ENCODE peak calls at places on chromosomes 16 and 17, in five cellular contexts. One of them, this sample, is unnamed. For H3K4me1, the result is how much of the 10 kb centered on the place peaks cover.

GRCh38 chr16:30439720-30440348 is 5.8 kb downstream of the SEPHS2 start:
- DNase-seq in uterus: no peak
- DNase-seq in CD8-positive, alpha-beta T cell: no peak
- DNase-seq in neural progenitor cell: no peak
- DNase-seq in K562: no peak
- DNase-seq in this sample: no peak

GRCh38 chr17:37221865-37222264 is 153.9 kb upstream of the C17orf78 start:
- DNase-seq in uterus: no peak
- DNase-seq in CD8-positive, alpha-beta T cell: no peak
- DNase-seq in neural progenitor cell: no peak
- DNase-seq in K562: no peak
- DNase-seq in this sample: no peak

GRCh38 chr17:13086142-13086769 is 68.4 kb upstream of the ELAC2 start:
- DNase-seq in uterus: no peak
- DNase-seq in CD8-positive, alpha-beta T cell: no peak
- DNase-seq in neural progenitor cell: no peak
- DNase-seq in K562: no peak
- DNase-seq in this sample: no peak

GRCh38 chr16:72099377-72099818 is 5.8 kb downstream of the DHX38 start:
- DNase-seq in uterus: no peak
- DNase-seq in CD8-positive, alpha-beta T cell: no peak
- DNase-seq in neural progenitor cell: peak
- DNase-seq in K562: peak
- DNase-seq in this sample: no peak

GRCh38 chr17:55420067-55420775 is 1.4 kb downstream of the MMD start:
- DNase-seq in uterus: no peak
- DNase-seq in CD8-positive, alpha-beta T cell: peak
- DNase-seq in neural progenitor cell: no peak
- DNase-seq in K562: no peak
- DNase-seq in this sample: no peak

GRCh38 chr16:4775005-4775404 is 8.0 kb upstream of the ZNF500 start:
- DNase-seq in uterus: no peak
- DNase-seq in CD8-positive, alpha-beta T cell: no peak
- DNase-seq in neural progenitor cell: no peak
- DNase-seq in K562: no peak
- DNase-seq in this sample: no peak

GRCh38 chr16:71865173-71865863 is 18.7 kb downstream of the ZNF821 start:
- DNase-seq in uterus: no peak
- DNase-seq in CD8-positive, alpha-beta T cell: no peak
- DNase-seq in neural progenitor cell: no peak
- DNase-seq in K562: no peak
- DNase-seq in this sample: no peak

GRCh38 chr17:81563861-81564586 is 11.9 kb upstream of the FAAP100 start:
- DNase-seq in uterus: no peak
- DNase-seq in CD8-positive, alpha-beta T cell: no peak
- DNase-seq in neural progenitor cell: no peak
- DNase-seq in K562: no peak
- DNase-seq in this sample: no peak

DNA sequence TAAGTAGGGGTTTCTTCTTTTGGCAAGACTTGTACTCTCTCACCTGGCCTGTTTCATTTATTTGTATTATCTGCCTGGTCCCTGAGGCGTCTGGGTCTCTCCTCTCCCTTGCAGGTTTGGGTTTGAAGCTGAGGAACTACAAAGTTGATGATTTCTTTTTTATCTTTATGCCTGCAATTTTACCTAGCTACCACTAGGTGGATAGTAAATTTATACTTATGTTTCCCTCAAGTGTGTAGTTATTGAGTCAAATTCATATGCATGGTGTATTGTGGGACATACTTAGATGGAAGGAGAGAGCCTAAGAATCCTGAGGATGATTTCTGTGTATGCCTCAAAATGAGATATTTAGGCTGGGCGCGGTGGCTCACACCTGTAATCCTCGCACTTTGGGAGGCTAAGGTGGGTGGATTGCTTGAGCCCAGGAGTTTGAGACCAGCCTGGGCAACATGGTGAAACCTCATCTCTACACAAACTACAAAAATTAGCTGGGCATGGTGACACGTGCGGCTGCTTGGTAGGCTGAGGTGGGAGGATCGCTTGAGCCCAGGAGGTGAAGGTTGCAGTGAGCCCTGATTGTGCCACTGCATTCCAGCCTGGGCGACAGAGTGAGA is 13.6 kb downstream of the TMEM98 start:
- DNase-seq in uterus: no peak
- DNase-seq in CD8-positive, alpha-beta T cell: no peak
- DNase-seq in neural progenitor cell: no peak
- DNase-seq in K562: no peak
- DNase-seq in this sample: no peak
- TF ChIP-seq CTCF in uterus: peak
- TF ChIP-seq CTCF in CD8-positive, alpha-beta T cell: no peak
- TF ChIP-seq CTCF in neural progenitor cell: peak
- TF ChIP-seq CTCF in K562: peak
- TF ChIP-seq CTCF in this sample: no peak

GRCh38 chr16:81813648-81814047 is 34.6 kb downstream of the PLCG2 start:
- DNase-seq in uterus: no peak
- DNase-seq in CD8-positive, alpha-beta T cell: no peak
- DNase-seq in neural progenitor cell: no peak
- DNase-seq in K562: no peak
- DNase-seq in this sample: no peak

GRCh38 chr16:81809567-81809966 is 30.5 kb downstream of the PLCG2 start:
- DNase-seq in uterus: no peak
- DNase-seq in CD8-positive, alpha-beta T cell: no peak
- DNase-seq in neural progenitor cell: no peak
- DNase-seq in K562: no peak
- DNase-seq in this sample: no peak

GRCh38 chr16:81808933-81809480 is 29.9 kb downstream of the PLCG2 start:
- DNase-seq in uterus: no peak
- DNase-seq in CD8-positive, alpha-beta T cell: peak
- DNase-seq in neural progenitor cell: no peak
- DNase-seq in K562: no peak
- DNase-seq in this sample: peak

GRCh38 chr16:81810361-81810760 is 31.3 kb downstream of the PLCG2 start:
- DNase-seq in uterus: no peak
- DNase-seq in CD8-positive, alpha-beta T cell: no peak
- DNase-seq in neural progenitor cell: no peak
- DNase-seq in K562: no peak
- DNase-seq in this sample: no peak

GRCh38 chr16:81810894-81811538 is 31.9 kb downstream of the PLCG2 start:
- DNase-seq in uterus: no peak
- DNase-seq in CD8-positive, alpha-beta T cell: no peak
- DNase-seq in neural progenitor cell: no peak
- DNase-seq in K562: no peak
- DNase-seq in this sample: no peak
- H3K4me3 ChIP-seq in uterus: no peak
- H3K4me3 ChIP-seq in CD8-positive, alpha-beta T cell: no peak
- H3K4me3 ChIP-seq in neural progenitor cell: no peak
- H3K4me3 ChIP-seq in K562: no peak
- H3K4me3 ChIP-seq in this sample: no peak

DNA sequence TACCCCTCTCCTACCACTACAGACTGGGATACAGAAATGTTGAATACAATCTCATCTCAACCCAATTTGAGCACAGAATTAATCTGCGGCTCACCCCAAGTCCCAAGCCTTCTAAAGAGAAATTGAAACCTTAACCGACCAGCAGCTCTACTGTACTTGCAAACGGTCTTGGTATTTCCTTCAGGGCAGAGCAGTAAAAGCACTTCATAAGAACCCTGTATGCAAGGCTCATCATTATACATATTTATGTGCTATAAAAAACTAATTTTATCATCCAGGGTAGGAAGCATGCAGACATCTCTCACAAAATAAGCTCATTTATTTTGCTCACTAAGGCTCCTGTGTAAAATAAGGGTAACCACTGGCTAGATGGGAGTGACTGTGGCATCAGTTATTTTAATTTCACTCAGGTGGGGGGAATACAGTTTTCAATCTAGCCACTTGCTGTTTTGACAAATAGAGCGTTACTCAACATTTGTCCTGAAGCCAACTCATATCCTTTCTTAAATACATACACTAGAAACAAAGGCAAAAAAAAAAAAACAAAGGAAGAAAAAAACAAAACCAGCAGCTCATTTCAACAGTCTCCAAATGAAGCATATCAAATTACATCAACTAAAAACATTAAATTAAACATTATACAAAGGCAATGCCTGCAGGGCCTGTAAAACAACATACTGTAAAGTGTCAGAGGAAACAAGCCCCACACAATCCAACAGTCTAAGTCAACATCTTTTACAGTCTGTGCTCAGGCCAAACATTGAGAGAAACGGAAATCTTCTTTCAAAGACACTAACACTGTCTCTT is 65.0 kb downstream of the PARN start:
- DNase-seq in uterus: no peak
- DNase-seq in CD8-positive, alpha-beta T cell: no peak
- DNase-seq in neural progenitor cell: no peak
- DNase-seq in K562: no peak
- DNase-seq in this sample: no peak
- H3K4me1 ChIP-seq in uterus: under half
- H3K4me1 ChIP-seq in CD8-positive, alpha-beta T cell: under half
- H3K4me1 ChIP-seq in neural progenitor cell: under half
- H3K4me1 ChIP-seq in K562: under half
- H3K4me1 ChIP-seq in this sample: half or more

GRCh38 chr16:13935408-13935807 is 15.5 kb downstream of the ERCC4 start:
- DNase-seq in uterus: no peak
- DNase-seq in CD8-positive, alpha-beta T cell: no peak
- DNase-seq in neural progenitor cell: peak
- DNase-seq in K562: peak
- DNase-seq in this sample: no peak
- TF ChIP-seq CTCF in uterus: no peak
- TF ChIP-seq CTCF in CD8-positive, alpha-beta T cell: peak
- TF ChIP-seq CTCF in neural progenitor cell: peak
- TF ChIP-seq CTCF in K562: peak
- TF ChIP-seq CTCF in this sample: peak

GRCh38 chr17:35242805-35243458 is at the start of gene SLFN5:
- DNase-seq in uterus: peak
- DNase-seq in CD8-positive, alpha-beta T cell: peak
- DNase-seq in neural progenitor cell: peak
- DNase-seq in K562: peak
- DNase-seq in this sample: peak

GRCh38 chr17:35244345-35245195 is 1.7 kb downstream of the SLFN5 start:
- DNase-seq in uterus: peak
- DNase-seq in CD8-positive, alpha-beta T cell: peak
- DNase-seq in neural progenitor cell: peak
- DNase-seq in K562: peak
- DNase-seq in this sample: peak

GRCh38 chr17:35242158-35242804 is 591 bp upstream of the SLFN5 start:
- DNase-seq in uterus: peak
- DNase-seq in CD8-positive, alpha-beta T cell: peak
- DNase-seq in neural progenitor cell: peak
- DNase-seq in K562: peak
- DNase-seq in this sample: peak

GRCh38 chr17:35243459-35244204 is 760 bp downstream of the SLFN5 start:
- DNase-seq in uterus: peak
- DNase-seq in CD8-positive, alpha-beta T cell: peak
- DNase-seq in neural progenitor cell: peak
- DNase-seq in K562: no peak
- DNase-seq in this sample: peak

GRCh38 chr17:35245196-35245486 is 2.3 kb downstream of the SLFN5 start:
- DNase-seq in uterus: no peak
- DNase-seq in CD8-positive, alpha-beta T cell: no peak
- DNase-seq in neural progenitor cell: no peak
- DNase-seq in K562: no peak
- DNase-seq in this sample: no peak
- H3K4me3 ChIP-seq in uterus: no peak
- H3K4me3 ChIP-seq in CD8-positive, alpha-beta T cell: peak
- H3K4me3 ChIP-seq in neural progenitor cell: no peak
- H3K4me3 ChIP-seq in K562: no peak
- H3K4me3 ChIP-seq in this sample: no peak

GRCh38 chr16:70527315-70527996 is 3.8 kb downstream of the SF3B3 start:
- DNase-seq in uterus: no peak
- DNase-seq in CD8-positive, alpha-beta T cell: no peak
- DNase-seq in neural progenitor cell: no peak
- DNase-seq in K562: no peak
- DNase-seq in this sample: no peak

GRCh38 chr16:70523013-70523620 is at the start of gene COG4:
- DNase-seq in uterus: peak
- DNase-seq in CD8-positive, alpha-beta T cell: peak
- DNase-seq in neural progenitor cell: peak
- DNase-seq in K562: peak
- DNase-seq in this sample: peak

GRCh38 chr16:70523621-70524405 is at the start of gene SF3B3:
- DNase-seq in uterus: peak
- DNase-seq in CD8-positive, alpha-beta T cell: peak
- DNase-seq in neural progenitor cell: peak
- DNase-seq in K562: peak
- DNase-seq in this sample: peak

GRCh38 chr16:70529051-70529777 is 5.6 kb downstream of the SF3B3 start:
- DNase-seq in uterus: no peak
- DNase-seq in CD8-positive, alpha-beta T cell: no peak
- DNase-seq in neural progenitor cell: no peak
- DNase-seq in K562: peak
- DNase-seq in this sample: peak

DNA sequence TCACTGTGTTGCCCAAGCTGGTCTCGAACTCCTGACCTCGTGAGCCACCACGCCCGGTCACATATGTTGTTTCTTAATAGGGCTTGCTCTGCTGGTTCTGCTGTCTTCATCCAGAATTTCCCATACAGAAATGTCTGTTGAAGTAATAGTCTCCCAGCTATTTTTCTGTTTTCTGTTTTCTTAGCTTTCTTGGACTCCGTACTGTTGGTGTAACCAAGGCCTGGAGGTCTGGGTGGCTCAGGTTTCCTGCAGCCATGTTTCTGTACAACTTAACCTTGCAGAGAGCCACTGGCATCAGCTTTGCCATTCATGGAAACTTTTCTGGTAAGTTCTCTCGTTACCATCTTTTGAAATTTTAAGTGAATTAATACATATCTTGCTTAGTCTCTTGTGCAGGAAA is 2.8 kb downstream of the SF3B3 start:
- DNase-seq in uterus: no peak
- DNase-seq in CD8-positive, alpha-beta T cell: no peak
- DNase-seq in neural progenitor cell: no peak
- DNase-seq in K562: no peak
- DNase-seq in this sample: no peak
- H3K4me1 ChIP-seq in uterus: under half
- H3K4me1 ChIP-seq in CD8-positive, alpha-beta T cell: under half
- H3K4me1 ChIP-seq in neural progenitor cell: under half
- H3K4me1 ChIP-seq in K562: under half
- H3K4me1 ChIP-seq in this sample: under half